ENCODE peak calls at places on chromosomes 11 and 22, in eight cellular contexts. B, C, E, W, F, A, D and H are unnamed samples.

GRCh38 chr11:118211006-118211405 is 13.8 kb downstream of the JAML start:
- DNase-seq in B (peak; percentile 34), C (no peak), E (no peak), W (no peak), F (peak; percentile 74), A (no peak), D (no peak), H (peak; percentile 49)

GRCh38 chr11:35391922-35392813 is 27.2 kb downstream of the SLC1A2 start:
- DNase-seq in B (peak; percentile 52), C (peak; percentile 74), E (peak; percentile 67), W (peak; percentile 86), F (peak; percentile 87), A (peak; percentile 91), D (peak; percentile 39), H (peak; percentile 91)

GRCh38 chr22:30460147-30460546 is 11.7 kb downstream of the SEC14L3 start:
- DNase-seq in B (no peak), C (no peak), E (no peak), W (no peak), F (no peak), A (no peak), D (no peak), H (no peak)

GRCh38 chr11:126918556-126918955 is 82.0 kb downstream of the KIRREL3 start:
- DNase-seq in B (no peak), C (no peak), E (no peak), W (no peak), F (no peak), A (no peak), D (no peak), H (no peak)

GRCh38 chr11:65305501-65306268 is 9.0 kb upstream of the CDC42EP2 start:
- DNase-seq in B (no peak), C (no peak), E (no peak), W (no peak), F (no peak), A (no peak), D (no peak), H (peak; percentile 74)

GRCh38 chr22:28208036-28208435 is 289.0 kb upstream of the PITPNB start:
- DNase-seq in B (no peak), C (no peak), E (no peak), W (no peak), F (no peak), A (no peak), D (no peak), H (peak; percentile 11)

GRCh38 chr22:19942071-19942885 is 660 bp upstream of the TXNRD2 start:
- DNase-seq in B (no peak), C (no peak), E (peak; percentile 72), W (no peak), F (peak; percentile 31), A (peak; percentile 28), D (no peak), H (no peak)

GRCh38 chr11:22670803-22671202 is 4.4 kb downstream of the GAS2 start:
- DNase-seq in B (peak; percentile 31), C (peak; percentile 23), E (peak; percentile 32), W (no peak), F (no peak), A (no peak), D (no peak), H (no peak)

GRCh38 chr11:11538277-11538960 is 83.4 kb downstream of the GALNT18 start:
- DNase-seq in B (no peak), C (no peak), E (no peak), W (no peak), F (no peak), A (no peak), D (no peak), H (peak; percentile 14)

GRCh38 chr22:48245119-48245485 is 1482.7 kb downstream of the TBC1D22A start:
- DNase-seq in B (no peak), C (no peak), E (no peak), W (no peak), F (no peak), A (no peak), D (no peak), H (no peak)

GRCh38 chr11:116193321-116194114 is 579.3 kb downstream of the BUD13 start:
- DNase-seq in B (no peak), C (peak; percentile 13), E (no peak), W (no peak), F (peak; percentile 70), A (no peak), D (peak; percentile 91), H (peak; percentile 96)

GRCh38 chr22:47408409-47408808 is 646.0 kb downstream of the TBC1D22A start:
- DNase-seq in B (no peak), C (no peak), E (no peak), W (peak; percentile 65), F (no peak), A (no peak), D (no peak), H (no peak)

GRCh38 chr22:30887861-30888260 is 80.7 kb downstream of the MORC2 start:
- DNase-seq in B (no peak), C (no peak), E (no peak), W (peak; percentile 58), F (no peak), A (no peak), D (no peak), H (no peak)

GRCh38 chr22:40414306-40414705 is 43.9 kb downstream of the SGSM3 start:
- DNase-seq in B (no peak), C (no peak), E (no peak), W (no peak), F (no peak), A (no peak), D (no peak), H (no peak)

GRCh38 chr11:3165152-3165705 is at the start of gene OSBPL5:
- DNase-seq in B (peak; percentile 58), C (peak; percentile 42), E (no peak), W (peak; percentile 87), F (peak; percentile 80), A (peak; percentile 59), D (no peak), H (peak; percentile 88)

GRCh38 chr11:65781962-65782815 is 1.4 kb upstream of the AP5B1 start:
- DNase-seq in B (no peak), C (no peak), E (no peak), W (peak; percentile 71), F (no peak), A (no peak), D (no peak), H (no peak)